ENCODE peak calls at places on chromosomes 6 and 20, in seven cellular contexts. Z, D, A, S, J, W and P are unnamed samples. For H3K36me3 and H3K9me3, the result is how much of the 10 kb centered on the place peaks cover.

GRCh38 chr20:57671662-57672061 is 38.2 kb downstream of the PMEPA1 start:
- DNase-seq in Z (no peak), D (no peak), A (no peak), S (no peak), J (no peak), W (no peak), P (no peak)

GRCh38 chr6:127102299-127102698 is 16.2 kb upstream of the RSPO3 start:
- DNase-seq in Z (no peak), D (no peak), A (no peak), S (no peak), J (no peak), W (no peak), P (no peak)

GRCh38 chr6:116280960-116281316 is 1.2 kb upstream of the TSPYL1 start:
- DNase-seq in Z (no peak), D (no peak), A (no peak), S (no peak), J (no peak), W (no peak), P (no peak)

GRCh38 chr6:134631398-134631924 is 313.5 kb upstream of the SGK1 start:
- DNase-seq in Z (no peak), D (no peak), A (no peak), S (no peak), J (no peak), W (no peak), P (no peak)

GRCh38 chr6:137717074-137718073 is 149.7 kb upstream of the TNFAIP3 start:
- DNase-seq in Z (no peak), D (no peak), A (no peak), S (no peak), J (no peak), W (no peak), P (peak)

GRCh38 chr6:159540152-159540551 is 152.9 kb downstream of the SOD2 start:
- DNase-seq in Z (no peak), D (no peak), A (no peak), S (no peak), J (peak), W (no peak), P (no peak)

GRCh38 chr6:1082040-1082935 is 229.6 kb upstream of the FOXQ1 start:
- DNase-seq in Z (no peak), D (no peak), A (no peak), S (no peak), J (no peak), W (no peak), P (no peak)

GRCh38 chr20:44491635-44492395 is 16.1 kb downstream of the TTPAL start:
- DNase-seq in Z (no peak), D (no peak), A (no peak), S (no peak), J (no peak), W (peak), P (no peak)

GRCh38 chr20:57693002-57693582 is 16.7 kb downstream of the PMEPA1 start:
- DNase-seq in Z (peak), D (no peak), A (no peak), S (no peak), J (no peak), W (no peak), P (peak)

GRCh38 chr20:14155361-14155760 is 160.0 kb downstream of the MACROD2 start:
- DNase-seq in Z (no peak), D (no peak), A (no peak), S (no peak), J (no peak), W (no peak), P (no peak)

GRCh38 chr20:52251827-52252226 is 60.2 kb upstream of the ZFP64 start:
- DNase-seq in Z (no peak), D (no peak), A (no peak), S (no peak), J (no peak), W (no peak), P (no peak)

GRCh38 chr6:155509743-155510475 is 54.3 kb upstream of the NOX3 start:
- DNase-seq in Z (no peak), D (no peak), A (no peak), S (no peak), J (no peak), W (no peak), P (no peak)

GRCh38 chr6:155502393-155502792 is 46.8 kb upstream of the NOX3 start:
- DNase-seq in Z (no peak), D (no peak), A (no peak), S (no peak), J (no peak), W (no peak), P (no peak)

GRCh38 chr6:155505560-155505959 is 49.9 kb upstream of the NOX3 start:
- DNase-seq in Z (no peak), D (no peak), A (no peak), S (no peak), J (no peak), W (no peak), P (no peak)

GRCh38 chr6:155499574-155499973 is 43.9 kb upstream of the NOX3 start:
- DNase-seq in Z (no peak), D (no peak), A (no peak), S (no peak), J (no peak), W (no peak), P (no peak)

GRCh38 chr6:155504848-155505247 is 49.2 kb upstream of the NOX3 start:
- DNase-seq in Z (no peak), D (no peak), A (no peak), S (no peak), J (no peak), W (no peak), P (no peak)
- H3K36me3 ChIP-seq in Z (under half), D (under half), A (under half), S (under half), J (under half), W (under half), P (under half)

GRCh38 chr20:45758096-45758495 is 33.6 kb downstream of the WFDC3 start:
- DNase-seq in Z (no peak), D (no peak), A (no peak), S (no peak), J (no peak), W (no peak), P (no peak)
- H3K9me3 ChIP-seq in Z (under half), D (under half), A (under half), S (under half), J (under half), W (under half), P (under half)

GRCh38 chr6:35272005-35272404 is 12.5 kb downstream of the ZNF76 start:
- DNase-seq in Z (no peak), D (no peak), A (no peak), S (no peak), J (no peak), W (no peak), P (no peak)
- TF ChIP-seq CTCF in Z (no peak), D (no peak), A (no peak), S (no peak), J (no peak), W (no peak), P (no peak)

GRCh38 chr6:154814063-154814462 is 80.8 kb downstream of the SCAF8 start:
- DNase-seq in Z (no peak), D (no peak), A (no peak), S (no peak), J (no peak), W (no peak), P (no peak)
- H3K36me3 ChIP-seq in Z (under half), D (under half), A (under half), S (under half), J (half or more), W (half or more), P (under half)

DNA sequence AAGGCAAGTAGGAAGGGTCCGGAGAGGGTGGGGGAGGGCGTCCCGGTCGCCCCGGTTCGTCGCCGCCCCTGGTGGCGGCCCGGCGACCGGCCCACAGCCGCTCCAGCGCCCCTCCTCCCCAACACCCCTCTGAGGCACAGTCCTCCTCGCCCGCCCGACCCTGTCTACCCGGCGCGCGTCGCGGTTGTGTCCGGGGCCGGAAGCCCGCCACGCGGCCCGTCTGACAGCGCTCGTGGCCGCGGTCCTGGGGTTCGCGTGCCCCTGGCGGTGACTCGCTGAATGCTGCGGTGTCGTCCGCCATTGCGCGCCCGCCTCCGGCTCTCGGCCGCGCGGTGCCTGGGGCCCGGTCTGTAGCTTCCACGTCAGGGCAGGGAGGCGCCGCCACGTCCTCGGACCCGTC is 335.3 kb upstream of the DEFB115 start:
- DNase-seq in Z (no peak), D (no peak), A (no peak), S (no peak), J (peak), W (peak), P (no peak)
- H3K9me3 ChIP-seq in Z (under half), D (under half), A (under half), S (under half), J (under half), W (under half), P (under half)

GRCh38 chr20:38213607-38213940 is 47.0 kb downstream of the KIAA1755 start:
- DNase-seq in Z (no peak), D (no peak), A (no peak), S (no peak), J (no peak), W (no peak), P (no peak)

GRCh38 chr20:38215789-38216182 is 44.7 kb downstream of the KIAA1755 start:
- DNase-seq in Z (no peak), D (no peak), A (no peak), S (no peak), J (no peak), W (peak), P (no peak)

GRCh38 chr20:38216201-38216600 is 44.3 kb downstream of the KIAA1755 start:
- DNase-seq in Z (no peak), D (no peak), A (no peak), S (no peak), J (no peak), W (peak), P (no peak)

GRCh38 chr20:38214256-38214870 is 46.2 kb downstream of the KIAA1755 start:
- DNase-seq in Z (no peak), D (no peak), A (no peak), S (no peak), J (peak), W (peak), P (no peak)

DNA sequence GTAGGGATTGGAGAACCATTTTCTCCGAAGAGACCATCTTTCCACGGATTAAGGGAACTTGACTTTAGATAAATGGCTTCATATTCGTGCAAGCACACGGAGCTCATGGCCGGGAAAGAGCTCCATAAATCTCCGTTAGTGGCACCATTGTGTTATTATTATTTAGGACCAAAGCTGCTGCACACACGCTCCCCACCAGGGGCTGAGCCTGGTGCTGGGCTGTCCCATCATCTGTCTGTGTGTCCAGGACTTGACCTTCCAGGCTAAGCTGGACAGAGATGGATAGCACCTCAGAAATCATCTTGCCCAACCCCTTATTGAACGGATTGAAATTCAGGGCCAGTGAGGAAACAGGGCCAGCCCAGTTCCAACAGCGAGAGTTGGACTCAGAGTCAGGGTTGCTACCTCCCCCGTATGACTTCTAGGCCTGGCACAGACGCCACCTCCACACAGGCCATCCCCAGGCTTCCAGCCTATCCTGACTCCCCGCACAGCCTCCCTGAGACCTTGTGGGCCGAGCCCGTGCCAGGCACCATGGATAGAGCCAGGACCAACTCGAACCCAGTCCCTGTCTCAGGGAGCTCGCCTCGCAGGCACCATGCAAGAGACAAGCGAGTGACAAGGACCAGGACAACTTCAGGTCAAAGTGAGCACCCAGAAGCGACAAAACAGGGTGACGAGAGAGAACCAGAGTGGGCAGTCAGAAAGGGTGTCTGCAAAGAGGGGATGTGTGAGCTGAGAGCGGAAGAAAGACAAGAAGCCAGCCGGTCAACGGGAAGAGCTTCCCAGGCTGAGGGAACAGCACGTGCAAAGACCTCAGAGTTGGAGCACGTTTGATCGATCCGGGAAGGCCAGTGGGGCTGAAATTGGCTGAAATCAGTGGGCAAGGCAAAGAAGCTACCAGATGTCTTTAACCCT is 45.4 kb downstream of the KIAA1755 start:
- DNase-seq in Z (no peak), D (no peak), A (no peak), S (no peak), J (peak), W (peak), P (no peak)
- TF ChIP-seq CTCF in Z (no peak), D (no peak), A (no peak), S (no peak), J (no peak), W (no peak), P (no peak)

GRCh38 chr6:15510536-15511247 is 152.1 kb downstream of the DTNBP1 start:
- DNase-seq in Z (no peak), D (no peak), A (no peak), S (no peak), J (peak), W (no peak), P (no peak)

GRCh38 chr6:15508363-15509330 is 154.2 kb downstream of the DTNBP1 start:
- DNase-seq in Z (no peak), D (no peak), A (no peak), S (no peak), J (peak), W (peak), P (peak)

GRCh38 chr6:15509335-15509933 is 153.4 kb downstream of the DTNBP1 start:
- DNase-seq in Z (no peak), D (no peak), A (no peak), S (no peak), J (peak), W (peak), P (no peak)

GRCh38 chr6:15511248-15512125 is 151.3 kb downstream of the DTNBP1 start:
- DNase-seq in Z (no peak), D (no peak), A (peak), S (no peak), J (peak), W (no peak), P (no peak)

DNA sequence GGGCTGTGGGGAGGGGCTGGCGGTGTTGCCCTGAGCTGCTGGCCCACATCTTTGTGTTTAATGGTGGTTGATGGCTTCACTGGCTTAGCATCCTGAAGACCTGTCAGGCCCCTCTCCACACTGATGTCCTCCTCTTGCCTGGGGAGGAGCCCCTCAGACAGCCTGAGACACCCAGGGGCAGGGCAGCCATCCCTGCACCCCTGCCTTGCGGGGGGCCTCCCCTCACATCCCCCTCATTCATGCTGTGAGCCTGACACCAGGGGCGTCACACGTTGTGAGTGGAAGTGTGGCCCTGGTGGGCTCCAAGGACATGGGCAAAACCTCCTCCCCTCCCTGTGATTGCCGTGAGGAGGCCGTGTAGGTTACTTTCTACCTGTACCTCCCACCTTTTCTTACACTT is 152.7 kb downstream of the DTNBP1 start:
- DNase-seq in Z (no peak), D (no peak), A (no peak), S (no peak), J (peak), W (no peak), P (no peak)
- H3K36me3 ChIP-seq in Z (under half), D (under half), A (under half), S (under half), J (half or more), W (under half), P (under half)